ENCODE peak calls at places on chromosomes 7 and 10, in five cellular contexts. P is H1, M is K562, I is HepG2, V is GM12878. A is an unnamed sample. For H3K79me2, the result is how much of the 10 kb centered on the place peaks cover.

GRCh38 chr7:135919071-135919841 is 57.9 kb downstream of the MTPN start:
- DNase-seq in P (no peak), M (no peak), I (no peak), V (no peak), A (no peak)

GRCh38 chr10:93835770-93836169 is 58.0 kb upstream of the SLC35G1 start:
- DNase-seq in P (no peak), M (no peak), I (no peak), V (no peak), A (no peak)

GRCh38 chr10:132837905-132838304 is 52.0 kb upstream of the NKX6-2 start:
- DNase-seq in P (no peak), M (no peak), I (no peak), V (no peak), A (no peak)

GRCh38 chr10:89210794-89211425 is 3.8 kb upstream of the CH25H start:
- DNase-seq in P (no peak), M (no peak), I (no peak), V (no peak), A (no peak)

GRCh38 chr10:49163741-49164140 is 24.4 kb downstream of the TMEM273 start:
- DNase-seq in P (no peak), M (no peak), I (no peak), V (no peak), A (no peak)

GRCh38 chr10:14062528-14063260 is 268.0 kb downstream of the FRMD4A start:
- DNase-seq in P (no peak), M (no peak), I (no peak), V (no peak), A (no peak)

GRCh38 chr10:75350791-75351190 is 50.8 kb downstream of the ZNF503 start:
- DNase-seq in P (no peak), M (no peak), I (no peak), V (no peak), A (no peak)

GRCh38 chr7:151383638-151384351 is 26.0 kb downstream of the WDR86 start:
- DNase-seq in P (no peak), M (no peak), I (no peak), V (no peak), A (no peak)

GRCh38 chr7:51035696-51036095 is 253.0 kb upstream of the GRB10 start:
- DNase-seq in P (no peak), M (no peak), I (no peak), V (no peak), A (no peak)

GRCh38 chr7:17654940-17655339 is 285.4 kb downstream of the SNX13 start:
- DNase-seq in P (no peak), M (no peak), I (no peak), V (no peak), A (no peak)

GRCh38 chr10:117249493-117250093 is 8.7 kb downstream of the SLC18A2 start:
- DNase-seq in P (no peak), M (no peak), I (no peak), V (no peak), A (no peak)

GRCh38 chr10:2592533-2592932 is 474.8 kb upstream of the PFKP start:
- DNase-seq in P (no peak), M (no peak), I (no peak), V (no peak), A (no peak)

GRCh38 chr7:205117-206010 is 13.0 kb downstream of the FAM20C start:
- DNase-seq in P (no peak), M (no peak), I (no peak), V (no peak), A (no peak)

GRCh38 chr7:27634892-27635538 is 27.7 kb downstream of the HIBADH start:
- DNase-seq in P (no peak), M (no peak), I (no peak), V (no peak), A (no peak)

GRCh38 chr10:3179174-3179573 is 6.6 kb upstream of the PITRM1 start:
- DNase-seq in P (no peak), M (no peak), I (no peak), V (no peak), A (no peak)

GRCh38 chr7:122064971-122065370 is 79.1 kb downstream of the AASS start:
- DNase-seq in P (no peak), M (no peak), I (no peak), V (no peak), A (no peak)

GRCh38 chr7:6168469-6168868 is 104.0 kb downstream of the CYTH3 start:
- DNase-seq in P (no peak), M (no peak), I (no peak), V (no peak), A (no peak)

GRCh38 chr10:26725837-26726727 is 28.6 kb downstream of the PDSS1 start:
- DNase-seq in P (peak), M (peak), I (peak), V (no peak), A (peak)

GRCh38 chr7:114944742-114945625 is 23.1 kb downstream of the MDFIC start:
- DNase-seq in P (no peak), M (no peak), I (no peak), V (no peak), A (peak)

GRCh38 chr7:136018104-136018503 is 40.9 kb upstream of the MTPN start:
- DNase-seq in P (no peak), M (no peak), I (no peak), V (no peak), A (no peak)

GRCh38 chr10:11147723-11148122 is 130.1 kb downstream of the CELF2 start:
- DNase-seq in P (no peak), M (no peak), I (no peak), V (no peak), A (peak)

GRCh38 chr10:70348228-70348850 is 34.1 kb downstream of the LRRC20 start:
- DNase-seq in P (no peak), M (peak), I (no peak), V (no peak), A (peak)

GRCh38 chr7:155988421-155988820 is 176.2 kb upstream of the SHH start:
- DNase-seq in P (no peak), M (no peak), I (no peak), V (no peak), A (no peak)

GRCh38 chr10:128751284-128751683 is 625.1 kb upstream of the MKI67 start:
- DNase-seq in P (no peak), M (no peak), I (no peak), V (no peak), A (no peak)

DNA sequence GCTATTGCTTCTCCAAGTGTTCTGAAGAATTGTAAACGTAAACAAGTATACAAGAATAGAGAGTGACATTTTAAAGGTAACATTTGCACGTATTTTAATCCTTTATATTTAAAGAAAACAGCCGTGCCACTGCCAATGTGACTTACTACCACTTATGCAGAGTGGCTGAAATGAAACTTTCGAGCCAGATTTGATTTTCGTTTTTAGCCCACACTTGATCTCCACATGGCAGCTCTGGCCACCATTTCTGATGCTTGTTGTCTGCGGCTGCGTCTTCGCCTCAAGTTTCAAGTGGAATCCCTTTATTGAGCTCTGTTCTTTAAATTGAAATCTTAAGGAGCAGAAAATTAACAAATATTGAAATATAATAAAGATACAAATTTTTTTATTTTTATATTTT is 70.0 kb downstream of the ELAPOR2 start:
- DNase-seq in P (no peak), M (no peak), I (no peak), V (no peak), A (no peak)
- H3K79me2 ChIP-seq in P (half or more), M (under half), I (under half), V (under half), A (half or more)

GRCh38 chr7:1230411-1231213 is 2.1 kb upstream of the UNCX start:
- DNase-seq in P (no peak), M (no peak), I (no peak), V (no peak), A (peak)

GRCh38 chr7:1228535-1229333 is 3.9 kb upstream of the UNCX start:
- DNase-seq in P (no peak), M (no peak), I (no peak), V (no peak), A (peak)

GRCh38 chr7:1227814-1228534 is 4.7 kb upstream of the UNCX start:
- DNase-seq in P (peak), M (no peak), I (no peak), V (no peak), A (peak)

GRCh38 chr7:1229956-1230355 is 2.7 kb upstream of the UNCX start:
- DNase-seq in P (no peak), M (no peak), I (no peak), V (no peak), A (peak)

DNA sequence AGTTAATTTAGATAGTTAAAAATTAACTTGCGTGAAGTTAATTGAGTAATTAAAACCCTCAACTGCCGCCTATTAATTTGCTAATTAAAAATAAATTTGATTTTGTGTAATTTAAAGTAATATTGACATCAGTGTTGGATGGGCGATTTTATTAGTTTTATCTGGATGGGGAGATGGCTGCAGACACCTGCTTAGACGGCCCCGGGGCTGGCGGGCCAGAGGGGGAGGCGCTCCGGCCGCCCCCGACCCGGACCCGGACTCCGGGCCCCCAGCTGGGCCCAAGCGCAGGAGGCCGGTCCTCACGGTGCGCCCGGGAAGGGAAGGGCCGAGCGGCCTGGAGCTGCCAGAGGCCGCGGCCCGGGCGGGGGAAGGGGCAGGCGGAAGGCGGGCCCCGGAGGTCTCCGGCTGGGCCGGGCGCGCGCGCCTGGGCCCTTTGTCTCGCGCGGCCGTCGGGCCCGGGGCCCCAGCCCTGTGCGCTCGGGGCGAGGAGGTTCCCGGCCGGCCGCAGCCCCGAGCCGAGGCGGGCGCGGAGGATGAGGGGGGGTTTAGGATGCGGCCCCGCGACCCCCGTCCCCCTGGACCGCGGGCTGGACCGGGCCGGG is 3.2 kb upstream of the UNCX start:
- DNase-seq in P (no peak), M (no peak), I (no peak), V (no peak), A (peak)
- TF ChIP-seq CTCF in P (no peak), M (no peak), I (no peak), V (no peak), A (no peak)

GRCh38 chr7:22858274-22858639 is 35.6 kb upstream of the TOMM7 start:
- DNase-seq in P (no peak), M (no peak), I (no peak), V (no peak), A (no peak)

GRCh38 chr7:22854158-22855048 is 31.8 kb upstream of the TOMM7 start:
- DNase-seq in P (peak), M (peak), I (peak), V (peak), A (peak)

GRCh38 chr7:22858640-22859561 is 36.3 kb upstream of the TOMM7 start:
- DNase-seq in P (no peak), M (no peak), I (no peak), V (no peak), A (no peak)

GRCh38 chr7:22855049-22855392 is 32.4 kb upstream of the TOMM7 start:
- DNase-seq in P (no peak), M (no peak), I (no peak), V (no peak), A (no peak)

DNA sequence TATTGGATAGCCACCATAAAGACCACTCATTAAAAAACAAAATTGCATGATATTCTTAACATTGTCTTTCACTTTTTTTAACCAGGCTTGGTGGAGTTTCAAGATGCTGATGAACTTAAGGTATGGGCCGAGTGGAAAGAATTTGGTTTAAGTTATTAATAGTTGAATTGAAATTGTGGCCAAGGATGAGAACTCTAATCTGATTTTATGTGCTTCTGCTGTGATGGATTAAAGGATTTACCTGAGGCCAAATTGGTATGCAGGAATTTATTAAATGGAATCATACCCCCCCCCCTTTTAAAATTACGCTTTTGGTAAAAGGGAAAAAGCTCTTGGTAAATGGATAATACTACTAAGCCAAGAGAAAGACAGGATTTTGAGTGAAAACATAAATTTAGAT is 33.8 kb upstream of the TOMM7 start:
- DNase-seq in P (no peak), M (no peak), I (no peak), V (no peak), A (no peak)
- TF ChIP-seq CREB1 in P (no peak), M (no peak), I (no peak), V (no peak), A (no peak)

GRCh38 chr7:157519246-157519645 is 182.4 kb downstream of the DNAJB6 start:
- DNase-seq in P (no peak), M (no peak), I (no peak), V (no peak), A (no peak)
- H3K79me2 ChIP-seq in P (under half), M (under half), I (under half), V (under half), A (under half)

GRCh38 chr10:51083280-51083986 is 9.1 kb downstream of the PRKG1 start:
- DNase-seq in P (no peak), M (no peak), I (no peak), V (no peak), A (peak)
- TF ChIP-seq CTCF in P (peak), M (no peak), I (no peak), V (no peak), A (peak)

DNA sequence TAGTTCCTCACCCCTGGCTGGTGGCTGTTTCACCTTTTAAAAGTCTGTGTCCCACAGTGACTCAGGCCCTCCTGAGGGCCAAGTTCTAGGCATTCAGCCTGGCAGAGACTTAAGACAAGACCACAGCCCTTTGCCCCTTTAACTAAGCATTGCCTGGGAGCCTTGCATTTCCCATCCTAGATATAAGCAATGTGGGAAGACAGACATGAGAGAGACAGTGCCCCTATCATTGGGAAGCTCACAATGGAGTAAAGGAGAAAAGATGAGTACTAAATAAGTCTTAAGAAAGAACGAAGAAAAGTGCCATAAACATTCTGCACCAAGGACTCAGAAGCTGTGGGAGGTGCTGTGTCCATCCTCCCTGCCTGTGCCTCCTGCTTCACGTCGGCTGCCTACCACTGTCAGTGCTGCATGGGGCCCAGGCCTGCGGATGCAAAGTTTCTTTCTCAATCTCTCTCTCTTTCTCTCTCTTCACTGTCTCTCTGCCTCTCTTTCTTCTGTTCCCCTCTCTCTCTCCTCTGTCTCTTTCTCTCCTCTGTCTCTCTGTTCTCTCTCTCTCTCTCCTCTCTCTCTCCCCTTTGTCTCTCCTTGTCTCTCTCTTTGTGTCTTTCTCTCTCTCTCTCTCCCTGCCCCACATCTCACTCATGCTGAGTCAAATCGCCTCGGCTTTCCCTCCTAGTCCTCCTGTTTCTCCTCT is 21.5 kb downstream of the GPRIN2 start:
- DNase-seq in P (no peak), M (no peak), I (no peak), V (no peak), A (no peak)
- TF ChIP-seq CREB1 in P (no peak), M (no peak), I (no peak), V (no peak), A (no peak)

GRCh38 chr7:103075337-103075918 is 488 bp downstream of the ARMC10 start:
- DNase-seq in P (peak), M (peak), I (peak), V (no peak), A (peak)
- H3K79me2 ChIP-seq in P (under half), M (under half), I (under half), V (under half), A (half or more)

GRCh38 chr7:45987521-45988290 is 66.6 kb upstream of the IGFBP3 start:
- DNase-seq in P (no peak), M (no peak), I (peak), V (no peak), A (no peak)

GRCh38 chr7:45986355-45987298 is 65.6 kb upstream of the IGFBP3 start:
- DNase-seq in P (no peak), M (no peak), I (no peak), V (no peak), A (no peak)

GRCh38 chr7:45984386-45985295 is 63.6 kb upstream of the IGFBP3 start:
- DNase-seq in P (no peak), M (no peak), I (peak), V (no peak), A (no peak)

GRCh38 chr7:45983720-45984032 is 62.6 kb upstream of the IGFBP3 start:
- DNase-seq in P (no peak), M (no peak), I (no peak), V (no peak), A (no peak)

DNA sequence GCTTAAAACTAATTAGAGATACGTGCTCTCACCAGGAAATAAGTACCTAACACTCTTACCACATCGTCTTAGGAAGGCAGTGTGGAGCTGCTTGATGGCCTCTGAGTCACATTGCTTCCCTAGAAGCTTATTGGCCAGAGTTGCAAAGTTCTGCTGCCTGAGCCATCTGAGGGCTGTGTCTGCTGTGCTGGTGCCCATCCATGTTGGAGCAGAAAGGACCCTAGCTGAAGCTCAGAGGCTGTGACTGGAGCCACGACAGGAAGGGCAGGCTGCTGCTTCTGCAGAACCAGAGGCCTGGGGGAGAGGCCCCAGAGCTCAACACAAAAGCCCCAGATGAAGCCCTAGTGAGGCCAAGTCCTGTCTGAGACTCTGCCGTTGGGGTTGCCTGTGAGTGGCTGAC is 64.8 kb upstream of the IGFBP3 start:
- DNase-seq in P (no peak), M (no peak), I (no peak), V (no peak), A (no peak)
- TF ChIP-seq CTCF in P (no peak), M (no peak), I (no peak), V (no peak), A (no peak)

GRCh38 chr7:97846945-97847344 is 25.3 kb downstream of the ASNS start:
- DNase-seq in P (no peak), M (no peak), I (peak), V (no peak), A (no peak)
- TF ChIP-seq CREB1 in P (no peak), M (no peak), I (no peak), V (no peak), A (no peak)

GRCh38 chr7:66576646-66577045 is 52.0 kb upstream of the KCTD7 start:
- DNase-seq in P (no peak), M (no peak), I (no peak), V (no peak), A (peak)

GRCh38 chr7:66571568-66571967 is 57.1 kb upstream of the KCTD7 start:
- DNase-seq in P (no peak), M (no peak), I (no peak), V (no peak), A (no peak)

GRCh38 chr7:66575398-66575797 is 53.3 kb upstream of the KCTD7 start:
- DNase-seq in P (no peak), M (no peak), I (no peak), V (no peak), A (no peak)
- H3K79me2 ChIP-seq in P (half or more), M (half or more), I (half or more), V (under half), A (half or more)